ENCODE peak calls at places on chromosome 13, in seven cellular contexts. O is hepatocyte, E is NCI-H345, C is SJSA1, N is fibroblast of mammary gland, K is heart right ventricle, L is IMR-90. B is an unnamed sample.

GRCh38 chr13:113907637-113908617 is 44.1 kb upstream of the GAS6 start:
- DNase-seq in O (peak), L (peak), E (peak), K (no peak), N (peak), C (peak), B (no peak)

GRCh38 chr13:33927315-33927714 is 109.4 kb downstream of the RFC3 start:
- DNase-seq in E (no peak), O (peak), L (peak), N (peak), C (no peak), K (no peak), B (no peak)

GRCh38 chr13:66780814-66781213 is 449.3 kb downstream of the PCDH9 start:
- DNase-seq in O (no peak), K (no peak), N (peak), L (peak), E (no peak), C (no peak), B (no peak)

GRCh38 chr13:51929699-51930098 is 67.9 kb downstream of the CCDC70 start:
- DNase-seq in E (no peak), O (no peak), K (no peak), N (no peak), C (no peak), L (no peak), B (no peak)

GRCh38 chr13:42720116-42720857 is 61.1 kb upstream of the FAM216B start:
- DNase-seq in L (peak), O (peak), K (no peak), C (peak), E (peak), N (peak), B (no peak)

GRCh38 chr13:28819748-28820098 is 416 bp upstream of the MTUS2 start:
- DNase-seq in N (peak), C (peak), E (peak), O (peak), L (peak), K (peak), B (no peak)

GRCh38 chr13:100707818-100708740 is 33.5 kb upstream of the TMTC4 start:
- DNase-seq in K (no peak), L (no peak), O (no peak), C (no peak), N (peak), E (no peak), B (no peak)

GRCh38 chr13:101258071-101258470 is 158.2 kb downstream of the NALCN start:
- DNase-seq in C (peak), E (peak), L (peak), O (peak), N (peak), K (no peak), B (peak)

GRCh38 chr13:28012896-28013295 is 24.4 kb upstream of the URAD start:
- DNase-seq in N (no peak), E (no peak), O (no peak), L (no peak), C (no peak), K (no peak), B (no peak)

GRCh38 chr13:23271331-23271730 is 90.6 kb downstream of the SGCG start:
- DNase-seq in O (no peak), L (no peak), N (no peak), E (no peak), K (no peak), C (no peak), B (no peak)

GRCh38 chr13:21243045-21243842 is 66.8 kb downstream of the MRPL57 start:
- DNase-seq in E (peak), K (no peak), N (no peak), L (no peak), C (no peak), O (no peak), B (no peak)

GRCh38 chr13:29621401-29621800 is 25.9 kb upstream of the SLC7A1 start:
- DNase-seq in L (peak), K (no peak), C (no peak), N (peak), O (no peak), E (no peak), B (no peak)